ENCODE peak calls at places on chromosomes 1 and 21, in eight cellular contexts. V is ovary, U is GM12878, F is K562, B is A549, Y is stomach, J is tibial nerve, T is sigmoid colon. I is an unnamed sample.

GRCh38 chr1:61193808-61194207 is 111.4 kb downstream of the NFIA start:
- DNase-seq in J (no peak), F (no peak), Y (no peak), B (no peak), T (no peak), U (no peak), V (no peak), I (no peak)

GRCh38 chr21:45381036-45381787 is 23.8 kb upstream of the COL18A1 start:
- DNase-seq in U (no peak), J (no peak), T (peak), V (peak), B (no peak), F (no peak), Y (no peak), I (no peak)

GRCh38 chr21:42650033-42650370 is 3.4 kb upstream of the PDE9A start:
- DNase-seq in B (no peak), Y (peak), U (no peak), F (no peak), V (no peak), J (no peak), T (peak), I (no peak)

GRCh38 chr1:37150986-37151385 is 116.7 kb upstream of the GRIK3 start:
- DNase-seq in Y (no peak), B (no peak), T (no peak), F (no peak), U (no peak), J (no peak), V (no peak), I (no peak)

GRCh38 chr1:27395441-27396195 is 3.2 kb downstream of the GPR3 start:
- DNase-seq in U (no peak), V (peak), Y (peak), B (peak), F (peak), T (peak), J (peak), I (peak)

GRCh38 chr1:212229654-212230053 is 55.6 kb upstream of the PPP2R5A start:
- DNase-seq in T (no peak), F (peak), U (no peak), B (no peak), Y (no peak), V (no peak), J (no peak), I (no peak)

GRCh38 chr1:212288614-212289013 is 3.4 kb downstream of the PPP2R5A start:
- DNase-seq in V (no peak), U (no peak), J (no peak), F (peak), Y (no peak), B (no peak), T (no peak), I (no peak)

GRCh38 chr1:93692983-93693591 is 11.4 kb upstream of the BCAR3 start:
- DNase-seq in Y (no peak), U (peak), J (no peak), F (no peak), B (peak), V (no peak), T (no peak), I (no peak)

GRCh38 chr1:47940321-47940720 is 56.9 kb downstream of the TRABD2B start:
- DNase-seq in Y (no peak), V (no peak), B (no peak), F (no peak), U (no peak), T (no peak), J (no peak), I (no peak)

GRCh38 chr1:34419662-34420061 is 243.0 kb downstream of the C1orf94 start:
- DNase-seq in T (no peak), J (no peak), U (no peak), B (no peak), Y (no peak), V (no peak), F (peak), I (no peak)

GRCh38 chr1:11823366-11824137 is 17.6 kb downstream of the CLCN6 start:
- DNase-seq in U (no peak), F (no peak), Y (no peak), J (no peak), V (no peak), B (no peak), T (peak), I (no peak)

GRCh38 chr1:89276690-89277089 is 4.0 kb upstream of the GBP5 start:
- DNase-seq in J (no peak), U (no peak), F (peak), B (peak), T (no peak), Y (no peak), V (no peak), I (no peak)
- TF ChIP-seq EP300 in J (no peak), U (no peak), F (no peak), B (no peak), T (no peak), Y (no peak), V (no peak), I (no peak)

DNA sequence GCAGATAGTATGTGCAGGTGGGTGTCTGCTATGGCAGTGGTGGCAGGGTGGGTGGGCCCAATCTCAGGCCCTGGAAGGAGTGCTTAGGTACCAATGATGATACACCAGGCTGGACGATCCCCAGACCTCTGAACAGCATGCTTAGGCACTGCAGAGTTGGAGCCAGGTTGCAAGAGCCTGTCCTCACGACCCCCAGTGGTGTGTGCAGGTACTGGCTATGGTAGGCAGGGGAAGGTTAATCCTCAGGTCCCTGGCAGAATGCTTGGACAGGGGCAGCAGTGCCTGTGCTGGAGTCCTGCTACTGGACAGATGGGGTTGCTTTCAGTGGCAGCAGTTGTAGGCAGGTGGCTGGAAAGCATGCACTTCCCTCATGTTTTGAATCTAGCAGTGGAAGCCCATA is 100.5 kb upstream of the NEK7 start:
- DNase-seq in T (no peak), Y (no peak), B (peak), J (no peak), V (no peak), F (peak), U (no peak), I (no peak)
- TF ChIP-seq EP300 in T (no peak), Y (no peak), B (no peak), J (no peak), V (no peak), F (no peak), U (no peak), I (no peak)

DNA sequence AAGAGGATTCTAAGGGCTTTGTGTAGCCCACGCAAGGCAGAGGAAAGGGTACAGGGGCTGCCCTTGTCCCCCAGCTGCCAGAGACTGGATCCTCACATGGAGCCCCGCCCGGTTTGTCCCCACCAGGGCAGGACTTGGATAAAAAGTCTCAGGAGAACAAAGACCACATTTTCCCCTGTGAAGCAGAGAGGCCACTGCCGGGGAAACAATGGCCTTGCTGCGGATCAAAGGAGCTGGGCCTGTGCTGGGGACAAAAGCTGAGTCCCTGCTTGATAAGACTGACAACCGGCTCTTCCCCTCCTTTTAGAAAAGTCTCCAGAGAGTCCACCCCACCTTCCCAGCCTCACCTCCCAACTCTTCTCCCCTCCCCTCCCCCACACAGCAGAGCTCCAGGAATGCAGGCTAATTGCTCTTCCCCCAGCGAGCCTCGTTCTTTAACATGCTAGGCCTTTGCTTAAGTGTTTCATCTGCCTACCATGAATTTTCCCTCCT is 142.4 kb downstream of the PLPP3 start:
- DNase-seq in J (no peak), T (no peak), V (no peak), U (no peak), F (no peak), Y (no peak), B (no peak), I (no peak)
- TF ChIP-seq EP300 in J (no peak), T (no peak), V (no peak), U (no peak), F (no peak), Y (no peak), B (no peak), I (no peak)

DNA sequence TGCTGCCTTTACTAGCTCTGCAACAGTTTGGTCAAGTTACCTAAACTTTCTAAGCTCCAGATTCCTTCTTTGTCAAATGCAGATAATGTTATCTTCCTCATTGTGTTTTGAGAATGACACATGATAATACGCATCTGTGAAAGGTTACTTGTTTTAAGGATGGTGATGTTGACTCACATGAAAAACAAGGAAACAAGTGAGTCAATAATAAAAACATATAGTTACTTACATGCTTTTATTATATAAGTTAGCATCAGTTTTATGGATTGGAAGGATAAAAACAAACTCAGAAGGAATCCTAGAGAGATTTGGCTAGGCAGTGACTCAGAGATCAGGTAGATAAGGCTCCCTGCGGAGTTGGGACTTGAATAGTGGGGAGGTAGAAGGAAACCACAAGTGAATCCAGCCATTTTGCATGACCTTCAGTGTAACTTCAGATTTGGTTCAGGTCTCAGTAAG is 144.6 kb downstream of the LMO4 start:
- DNase-seq in B (no peak), V (no peak), Y (no peak), F (peak), J (no peak), T (no peak), U (no peak), I (no peak)
- TF ChIP-seq EP300 in B (no peak), V (no peak), Y (no peak), F (no peak), J (no peak), T (no peak), U (no peak), I (no peak)

GRCh38 chr1:32885691-32886011 is 640 bp upstream of the HPCA start:
- DNase-seq in B (no peak), V (no peak), F (no peak), Y (no peak), J (no peak), T (no peak), U (no peak), I (no peak)

GRCh38 chr1:32887623-32888022 is 1.3 kb downstream of the HPCA start:
- DNase-seq in T (no peak), Y (no peak), B (no peak), J (no peak), V (no peak), U (no peak), F (no peak), I (no peak)

GRCh38 chr1:32886828-32887414 is 630 bp downstream of the HPCA start:
- DNase-seq in B (no peak), U (no peak), T (no peak), Y (no peak), J (no peak), F (no peak), V (no peak), I (no peak)

GRCh38 chr1:32884726-32885125 is 1.6 kb upstream of the HPCA start:
- DNase-seq in J (no peak), U (no peak), T (no peak), Y (no peak), V (no peak), F (no peak), B (no peak), I (no peak)

GRCh38 chr1:32886012-32886827 is at the start of gene HPCA:
- DNase-seq in T (no peak), B (peak), V (peak), U (no peak), Y (peak), J (no peak), F (peak), I (peak)
- TF ChIP-seq EP300 in T (no peak), B (no peak), V (no peak), U (no peak), Y (no peak), J (no peak), F (no peak), I (no peak)

GRCh38 chr1:218475699-218476098 is 130.6 kb downstream of the TGFB2 start:
- DNase-seq in U (no peak), F (no peak), J (no peak), B (no peak), Y (no peak), V (no peak), T (no peak), I (no peak)

GRCh38 chr1:218475275-218475674 is 130.1 kb downstream of the TGFB2 start:
- DNase-seq in B (peak), Y (no peak), F (no peak), V (no peak), U (no peak), T (no peak), J (no peak), I (no peak)

GRCh38 chr1:218478336-218478735 is 133.2 kb downstream of the TGFB2 start:
- DNase-seq in U (no peak), F (no peak), T (no peak), B (peak), J (no peak), Y (no peak), V (no peak), I (no peak)

GRCh38 chr1:218474089-218474488 is 129.0 kb downstream of the TGFB2 start:
- DNase-seq in Y (no peak), B (no peak), U (no peak), F (no peak), V (no peak), J (no peak), T (no peak), I (no peak)

DNA sequence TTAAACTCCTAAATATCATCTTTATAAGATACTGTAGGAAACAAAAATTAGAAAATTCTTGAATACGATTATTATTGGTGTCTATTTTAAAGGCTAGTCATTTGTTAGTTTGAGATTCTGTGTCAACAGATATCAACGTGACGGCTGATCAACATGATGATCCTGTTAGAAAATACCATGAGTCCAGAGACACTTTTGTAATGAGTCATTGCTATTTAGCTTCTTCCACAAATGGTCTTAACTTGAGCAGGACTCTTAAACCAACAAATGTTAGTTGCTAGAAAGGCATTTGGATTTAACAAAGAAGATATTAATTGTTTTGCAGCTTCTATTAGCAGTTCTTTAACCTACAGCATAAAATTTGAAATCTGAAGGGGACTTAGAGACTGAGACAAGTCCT is 131.2 kb downstream of the TGFB2 start:
- DNase-seq in U (no peak), B (peak), Y (no peak), J (no peak), T (no peak), V (no peak), F (no peak), I (no peak)
- TF ChIP-seq EP300 in U (no peak), B (no peak), Y (no peak), J (no peak), T (no peak), V (no peak), F (no peak), I (no peak)

I was measured in transverse colon.